ENCODE peak calls at places on chromosomes 7 and 10, in eight cellular contexts. One of them, this sample, is unnamed.

GRCh38 chr7:30548762-30549344 is 44.2 kb upstream of the GGCT start:
- DNase-seq in ovary: peak; percentile 53
- DNase-seq in K562: peak; percentile 75
- DNase-seq in A549: peak; percentile 79
- DNase-seq in SK-N-SH: peak; percentile 77
- DNase-seq in transverse colon: peak; percentile 71
- DNase-seq in tibial nerve: peak; percentile 81
- DNase-seq in GM12878: no peak
- DNase-seq in this sample: peak; percentile 78

GRCh38 chr10:80131499-80131901 is 1.0 kb upstream of the PLAC9 start:
- DNase-seq in ovary: no peak
- DNase-seq in K562: no peak
- DNase-seq in A549: no peak
- DNase-seq in SK-N-SH: no peak
- DNase-seq in transverse colon: no peak
- DNase-seq in tibial nerve: no peak
- DNase-seq in GM12878: no peak
- DNase-seq in this sample: no peak

GRCh38 chr10:85986777-85987176 is 379.8 kb downstream of the GRID1 start:
- DNase-seq in ovary: no peak
- DNase-seq in K562: no peak
- DNase-seq in A549: no peak
- DNase-seq in SK-N-SH: peak; percentile 15
- DNase-seq in transverse colon: no peak
- DNase-seq in tibial nerve: no peak
- DNase-seq in GM12878: no peak
- DNase-seq in this sample: peak; percentile 16

GRCh38 chr7:52831321-52831720 is 204.1 kb upstream of the POM121L12 start:
- DNase-seq in ovary: no peak
- DNase-seq in K562: no peak
- DNase-seq in A549: no peak
- DNase-seq in SK-N-SH: no peak
- DNase-seq in transverse colon: no peak
- DNase-seq in tibial nerve: no peak
- DNase-seq in GM12878: no peak
- DNase-seq in this sample: no peak

GRCh38 chr10:48805411-48805810 is 120.7 kb downstream of the WDFY4 start:
- DNase-seq in ovary: no peak
- DNase-seq in K562: no peak
- DNase-seq in A549: no peak
- DNase-seq in SK-N-SH: no peak
- DNase-seq in transverse colon: no peak
- DNase-seq in tibial nerve: no peak
- DNase-seq in GM12878: no peak
- DNase-seq in this sample: no peak

GRCh38 chr10:102431452-102432124 is 786 bp downstream of the CUEDC2 start:
- DNase-seq in ovary: no peak
- DNase-seq in K562: peak; percentile 59
- DNase-seq in A549: no peak
- DNase-seq in SK-N-SH: peak; percentile 57
- DNase-seq in transverse colon: no peak
- DNase-seq in tibial nerve: no peak
- DNase-seq in GM12878: no peak
- DNase-seq in this sample: no peak

GRCh38 chr7:16786257-16786656 is 18.5 kb downstream of the AGR2 start:
- DNase-seq in ovary: no peak
- DNase-seq in K562: no peak
- DNase-seq in A549: no peak
- DNase-seq in SK-N-SH: no peak
- DNase-seq in transverse colon: no peak
- DNase-seq in tibial nerve: no peak
- DNase-seq in GM12878: no peak
- DNase-seq in this sample: no peak

GRCh38 chr7:105188201-105188600 is 174.2 kb downstream of the KMT2E start:
- DNase-seq in ovary: no peak
- DNase-seq in K562: no peak
- DNase-seq in A549: no peak
- DNase-seq in SK-N-SH: no peak
- DNase-seq in transverse colon: no peak
- DNase-seq in tibial nerve: no peak
- DNase-seq in GM12878: no peak
- DNase-seq in this sample: no peak

GRCh38 chr7:112238852-112239610 is 32.5 kb downstream of the ZNF277 start:
- DNase-seq in ovary: no peak
- DNase-seq in K562: no peak
- DNase-seq in A549: peak; percentile 6
- DNase-seq in SK-N-SH: no peak
- DNase-seq in transverse colon: no peak
- DNase-seq in tibial nerve: no peak
- DNase-seq in GM12878: no peak
- DNase-seq in this sample: no peak

GRCh38 chr10:22598488-22598887 is 115.9 kb downstream of the PIP4K2A start:
- DNase-seq in ovary: no peak
- DNase-seq in K562: peak; percentile 39
- DNase-seq in A549: no peak
- DNase-seq in SK-N-SH: peak; percentile 45
- DNase-seq in transverse colon: no peak
- DNase-seq in tibial nerve: no peak
- DNase-seq in GM12878: no peak
- DNase-seq in this sample: no peak

GRCh38 chr10:119325131-119325530 is 117.8 kb downstream of the GRK5 start:
- DNase-seq in ovary: no peak
- DNase-seq in K562: no peak
- DNase-seq in A549: no peak
- DNase-seq in SK-N-SH: no peak
- DNase-seq in transverse colon: no peak
- DNase-seq in tibial nerve: no peak
- DNase-seq in GM12878: no peak
- DNase-seq in this sample: no peak

GRCh38 chr10:9781681-9782080 is 1236.0 kb upstream of the CELF2 start:
- DNase-seq in ovary: no peak
- DNase-seq in K562: no peak
- DNase-seq in A549: no peak
- DNase-seq in SK-N-SH: no peak
- DNase-seq in transverse colon: no peak
- DNase-seq in tibial nerve: no peak
- DNase-seq in GM12878: no peak
- DNase-seq in this sample: no peak
- TF ChIP-seq EP300 in ovary: no peak
- TF ChIP-seq EP300 in K562: no peak
- TF ChIP-seq EP300 in A549: no peak
- TF ChIP-seq EP300 in SK-N-SH: no peak
- TF ChIP-seq EP300 in transverse colon: no peak
- TF ChIP-seq EP300 in tibial nerve: no peak
- TF ChIP-seq EP300 in GM12878: no peak
- TF ChIP-seq EP300 in this sample: no peak

GRCh38 chr10:72702868-72703581 is 11.1 kb downstream of the MCU start:
- DNase-seq in ovary: no peak
- DNase-seq in K562: no peak
- DNase-seq in A549: no peak
- DNase-seq in SK-N-SH: no peak
- DNase-seq in transverse colon: no peak
- DNase-seq in tibial nerve: no peak
- DNase-seq in GM12878: no peak
- DNase-seq in this sample: no peak
- TF ChIP-seq EP300 in ovary: no peak
- TF ChIP-seq EP300 in K562: no peak
- TF ChIP-seq EP300 in A549: no peak
- TF ChIP-seq EP300 in SK-N-SH: no peak
- TF ChIP-seq EP300 in transverse colon: no peak
- TF ChIP-seq EP300 in tibial nerve: no peak
- TF ChIP-seq EP300 in GM12878: no peak
- TF ChIP-seq EP300 in this sample: no peak

GRCh38 chr7:26101471-26102151 is 50.4 kb upstream of the NFE2L3 start:
- DNase-seq in ovary: no peak
- DNase-seq in K562: no peak
- DNase-seq in A549: no peak
- DNase-seq in SK-N-SH: no peak
- DNase-seq in transverse colon: peak; percentile 21
- DNase-seq in tibial nerve: peak; percentile 18
- DNase-seq in GM12878: no peak
- DNase-seq in this sample: peak; percentile 53
- TF ChIP-seq EP300 in ovary: no peak
- TF ChIP-seq EP300 in K562: no peak
- TF ChIP-seq EP300 in A549: no peak
- TF ChIP-seq EP300 in SK-N-SH: no peak
- TF ChIP-seq EP300 in transverse colon: no peak
- TF ChIP-seq EP300 in tibial nerve: no peak
- TF ChIP-seq EP300 in GM12878: no peak
- TF ChIP-seq EP300 in this sample: no peak

GRCh38 chr10:3622845-3623621 is 162.0 kb downstream of the KLF6 start:
- DNase-seq in ovary: no peak
- DNase-seq in K562: no peak
- DNase-seq in A549: no peak
- DNase-seq in SK-N-SH: no peak
- DNase-seq in transverse colon: no peak
- DNase-seq in tibial nerve: no peak
- DNase-seq in GM12878: peak; percentile 45
- DNase-seq in this sample: no peak

GRCh38 chr10:3624367-3624766 is 160.6 kb downstream of the KLF6 start:
- DNase-seq in ovary: no peak
- DNase-seq in K562: no peak
- DNase-seq in A549: no peak
- DNase-seq in SK-N-SH: no peak
- DNase-seq in transverse colon: no peak
- DNase-seq in tibial nerve: no peak
- DNase-seq in GM12878: no peak
- DNase-seq in this sample: no peak

GRCh38 chr10:3622427-3622826 is 162.6 kb downstream of the KLF6 start:
- DNase-seq in ovary: no peak
- DNase-seq in K562: no peak
- DNase-seq in A549: no peak
- DNase-seq in SK-N-SH: no peak
- DNase-seq in transverse colon: no peak
- DNase-seq in tibial nerve: no peak
- DNase-seq in GM12878: no peak
- DNase-seq in this sample: no peak

GRCh38 chr10:3625959-3626751 is 158.9 kb downstream of the KLF6 start:
- DNase-seq in ovary: no peak
- DNase-seq in K562: no peak
- DNase-seq in A549: no peak
- DNase-seq in SK-N-SH: no peak
- DNase-seq in transverse colon: peak; percentile 13
- DNase-seq in tibial nerve: no peak
- DNase-seq in GM12878: peak; percentile 57
- DNase-seq in this sample: no peak

GRCh38 chr10:3623746-3624145 is 161.3 kb downstream of the KLF6 start:
- DNase-seq in ovary: no peak
- DNase-seq in K562: no peak
- DNase-seq in A549: no peak
- DNase-seq in SK-N-SH: no peak
- DNase-seq in transverse colon: no peak
- DNase-seq in tibial nerve: no peak
- DNase-seq in GM12878: peak; percentile 48
- DNase-seq in this sample: no peak
- TF ChIP-seq EP300 in ovary: no peak
- TF ChIP-seq EP300 in K562: no peak
- TF ChIP-seq EP300 in A549: no peak
- TF ChIP-seq EP300 in SK-N-SH: no peak
- TF ChIP-seq EP300 in transverse colon: no peak
- TF ChIP-seq EP300 in tibial nerve: peak; percentile 64
- TF ChIP-seq EP300 in GM12878: no peak
- TF ChIP-seq EP300 in this sample: no peak

GRCh38 chr10:131855763-131856401 is 44.9 kb upstream of the PPP2R2D start:
- DNase-seq in ovary: no peak
- DNase-seq in K562: no peak
- DNase-seq in A549: no peak
- DNase-seq in SK-N-SH: no peak
- DNase-seq in transverse colon: no peak
- DNase-seq in tibial nerve: no peak
- DNase-seq in GM12878: no peak
- DNase-seq in this sample: no peak
- TF ChIP-seq EP300 in ovary: no peak
- TF ChIP-seq EP300 in K562: no peak
- TF ChIP-seq EP300 in A549: no peak
- TF ChIP-seq EP300 in SK-N-SH: no peak
- TF ChIP-seq EP300 in transverse colon: no peak
- TF ChIP-seq EP300 in tibial nerve: no peak
- TF ChIP-seq EP300 in GM12878: no peak
- TF ChIP-seq EP300 in this sample: no peak

DNA sequence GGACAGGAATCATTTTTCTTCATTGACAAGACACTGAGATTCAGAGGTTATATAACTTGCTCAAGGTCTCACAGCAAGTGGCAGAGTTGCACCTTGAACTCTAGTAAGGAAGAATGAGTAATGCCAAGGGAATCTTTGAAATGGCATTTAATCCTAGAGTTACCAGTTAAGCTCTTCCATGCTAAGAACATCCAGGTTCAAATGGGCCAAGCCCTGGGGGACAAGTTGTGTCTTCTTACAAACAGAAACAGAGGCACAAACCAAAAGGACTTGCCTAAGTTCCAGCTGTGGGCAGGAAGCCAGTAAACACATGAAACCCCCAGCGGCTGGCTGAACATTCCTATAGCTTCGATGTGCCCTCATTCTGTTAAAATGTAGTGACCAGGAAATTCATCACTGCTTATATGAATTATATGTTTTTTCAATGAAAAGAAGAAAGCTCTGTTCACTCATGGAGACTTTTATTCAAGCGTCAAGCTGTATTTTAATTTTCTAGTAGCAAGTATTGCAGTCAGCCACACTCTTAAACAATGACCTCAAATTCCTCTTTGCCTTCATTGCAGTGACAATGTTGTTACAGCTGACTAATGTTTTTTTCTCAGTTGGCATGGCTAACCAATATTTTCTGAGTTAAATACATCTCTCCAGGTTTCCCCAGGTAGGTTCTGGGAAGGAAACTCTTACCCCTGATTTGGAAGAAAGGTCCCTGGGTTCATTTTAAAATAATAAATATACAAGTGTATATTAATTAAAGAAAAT is 241.4 kb downstream of the WDR11 start:
- DNase-seq in ovary: no peak
- DNase-seq in K562: no peak
- DNase-seq in A549: no peak
- DNase-seq in SK-N-SH: no peak
- DNase-seq in transverse colon: peak; percentile 18
- DNase-seq in tibial nerve: peak; percentile 36
- DNase-seq in GM12878: no peak
- DNase-seq in this sample: no peak
- TF ChIP-seq EP300 in ovary: no peak
- TF ChIP-seq EP300 in K562: no peak
- TF ChIP-seq EP300 in A549: no peak
- TF ChIP-seq EP300 in SK-N-SH: no peak
- TF ChIP-seq EP300 in transverse colon: no peak
- TF ChIP-seq EP300 in tibial nerve: no peak
- TF ChIP-seq EP300 in GM12878: no peak
- TF ChIP-seq EP300 in this sample: no peak